ENCODE peak calls at places on chromosomes 11 and 22, in seven cellular contexts. H is astrocyte of the cerebellum, Z is Calu3, T is AG10803, M is NCI-H774, Y is heart right ventricle, U is NCI-H69. N is an unnamed sample.

GRCh38 chr11:79189604-79190003 is 251.2 kb downstream of the TENM4 start:
- DNase-seq in H (no peak), Z (no peak), T (no peak), M (peak), Y (no peak), U (peak), N (no peak)

GRCh38 chr22:39021552-39022250 is 774 bp downstream of the APOBEC3D start:
- DNase-seq in H (no peak), Z (no peak), T (no peak), M (no peak), Y (no peak), U (no peak), N (no peak)

GRCh38 chr11:21412652-21413383 is 743.4 kb downstream of the NELL1 start:
- DNase-seq in H (no peak), Z (no peak), T (no peak), M (no peak), Y (no peak), U (peak), N (no peak)

GRCh38 chr11:44777537-44778199 is 50.9 kb downstream of the TSPAN18 start:
- DNase-seq in H (no peak), Z (no peak), T (no peak), M (no peak), Y (no peak), U (peak), N (no peak)

GRCh38 chr11:119786431-119787073 is 57.6 kb upstream of the NECTIN1 start:
- DNase-seq in H (no peak), Z (no peak), T (no peak), M (no peak), Y (no peak), U (no peak), N (no peak)

GRCh38 chr22:39504071-39504470 is 2.0 kb downstream of the MIEF1 start:
- DNase-seq in H (no peak), Z (no peak), T (no peak), M (no peak), Y (no peak), U (no peak), N (no peak)

GRCh38 chr11:12007769-12008737 is at the start of gene DKK3:
- DNase-seq in H (no peak), Z (no peak), T (peak), M (no peak), Y (peak), U (peak), N (no peak)

GRCh38 chr11:35838071-35838470 is 105.8 kb upstream of the LDLRAD3 start:
- DNase-seq in H (peak), Z (no peak), T (peak), M (no peak), Y (no peak), U (no peak), N (no peak)

GRCh38 chr22:48299124-48299523 is 1528.5 kb downstream of the BRD1 start:
- DNase-seq in H (no peak), Z (no peak), T (no peak), M (no peak), Y (no peak), U (no peak), N (no peak)

GRCh38 chr22:19755722-19756287 is 4.8 kb upstream of the TBX1 start:
- DNase-seq in H (no peak), Z (no peak), T (no peak), M (no peak), Y (no peak), U (no peak), N (no peak)

N was measured in Caki2.